ENCODE peak calls at places on chromosomes 5 and 9, in four cellular contexts. One of them, this sample, is unnamed.

GRCh38 chr5:102229685-102230084 is 66.4 kb downstream of the SLCO4C1 start:
- DNase-seq in MM.1S: no peak
- DNase-seq in IMR-90: no peak
- DNase-seq in GM23338: no peak
- DNase-seq in this sample: no peak

GRCh38 chr5:132266031-132266835 is 8.7 kb downstream of the PDLIM4 start:
- DNase-seq in IMR-90: no peak
- DNase-seq in MM.1S: no peak
- DNase-seq in GM23338: no peak
- DNase-seq in this sample: no peak

GRCh38 chr9:34252670-34253459 is 74.0 kb downstream of the UBAP1 start:
- DNase-seq in MM.1S: peak
- DNase-seq in GM23338: peak
- DNase-seq in IMR-90: peak
- DNase-seq in this sample: no peak

GRCh38 chr9:122133263-122133983 is 26.2 kb downstream of the NDUFA8 start:
- DNase-seq in IMR-90: no peak
- DNase-seq in GM23338: peak
- DNase-seq in MM.1S: no peak
- DNase-seq in this sample: no peak

GRCh38 chr9:17082343-17082742 is 52.5 kb upstream of the CNTLN start:
- DNase-seq in GM23338: peak
- DNase-seq in IMR-90: peak
- DNase-seq in MM.1S: no peak
- DNase-seq in this sample: no peak

GRCh38 chr5:168123853-168124528 is 167.5 kb upstream of the WWC1 start:
- DNase-seq in MM.1S: peak
- DNase-seq in IMR-90: no peak
- DNase-seq in GM23338: no peak
- DNase-seq in this sample: no peak

GRCh38 chr9:130860458-130861316 is 25.6 kb downstream of the ABL1 start:
- DNase-seq in IMR-90: peak
- DNase-seq in GM23338: peak
- DNase-seq in MM.1S: no peak
- DNase-seq in this sample: no peak

GRCh38 chr5:14178091-14178490 is 34.9 kb downstream of the TRIO start:
- DNase-seq in MM.1S: no peak
- DNase-seq in GM23338: no peak
- DNase-seq in IMR-90: no peak
- DNase-seq in this sample: no peak

GRCh38 chr9:84759300-84759750 is 89.8 kb downstream of the NTRK2 start:
- DNase-seq in MM.1S: peak
- DNase-seq in GM23338: no peak
- DNase-seq in IMR-90: no peak
- DNase-seq in this sample: peak

GRCh38 chr5:126871441-126871840 is 94.5 kb downstream of the LMNB1 start:
- DNase-seq in IMR-90: no peak
- DNase-seq in MM.1S: no peak
- DNase-seq in GM23338: no peak
- DNase-seq in this sample: no peak

GRCh38 chr5:153400931-153401330 is 89.5 kb upstream of the GRIA1 start:
- DNase-seq in IMR-90: no peak
- DNase-seq in MM.1S: no peak
- DNase-seq in GM23338: no peak
- DNase-seq in this sample: no peak

GRCh38 chr5:133889271-133889905 is 79.0 kb downstream of the C5orf15 start:
- DNase-seq in GM23338: no peak
- DNase-seq in IMR-90: no peak
- DNase-seq in MM.1S: no peak
- DNase-seq in this sample: no peak

GRCh38 chr9:106878943-106879916 is 16.3 kb downstream of the ZNF462 start:
- DNase-seq in GM23338: peak
- DNase-seq in MM.1S: no peak
- DNase-seq in IMR-90: peak
- DNase-seq in this sample: no peak

GRCh38 chr5:543755-544674 is 19.8 kb upstream of the SLC9A3 start:
- DNase-seq in GM23338: no peak
- DNase-seq in MM.1S: peak
- DNase-seq in IMR-90: no peak
- DNase-seq in this sample: no peak

GRCh38 chr5:179258922-179259730 is 86.1 kb downstream of the ADAMTS2 start:
- DNase-seq in GM23338: no peak
- DNase-seq in MM.1S: no peak
- DNase-seq in IMR-90: peak
- DNase-seq in this sample: no peak

GRCh38 chr9:120808931-120809330 is 15.7 kb upstream of the FBXW2 start:
- DNase-seq in MM.1S: no peak
- DNase-seq in IMR-90: no peak
- DNase-seq in GM23338: no peak
- DNase-seq in this sample: no peak

GRCh38 chr9:34633166-34633565 is 4.3 kb upstream of the ARID3C start:
- DNase-seq in GM23338: no peak
- DNase-seq in MM.1S: no peak
- DNase-seq in IMR-90: no peak
- DNase-seq in this sample: no peak

GRCh38 chr5:43075319-43076293 is 35.5 kb upstream of the ANXA2R start:
- DNase-seq in MM.1S: no peak
- DNase-seq in GM23338: no peak
- DNase-seq in IMR-90: no peak
- DNase-seq in this sample: no peak

GRCh38 chr9:86669442-86669841 is 277.9 kb downstream of the GAS1 start:
- DNase-seq in MM.1S: no peak
- DNase-seq in IMR-90: no peak
- DNase-seq in GM23338: no peak
- DNase-seq in this sample: no peak

GRCh38 chr9:35905912-35906679 is at the start of gene HRCT1:
- DNase-seq in IMR-90: peak
- DNase-seq in MM.1S: no peak
- DNase-seq in GM23338: no peak
- DNase-seq in this sample: peak

GRCh38 chr9:121622842-121623203 is 28.6 kb upstream of the DAB2IP start:
- DNase-seq in IMR-90: no peak
- DNase-seq in MM.1S: no peak
- DNase-seq in GM23338: no peak
- DNase-seq in this sample: no peak

GRCh38 chr5:167233507-167233906 is 1057.9 kb upstream of the WWC1 start:
- DNase-seq in IMR-90: peak
- DNase-seq in MM.1S: no peak
- DNase-seq in GM23338: no peak
- DNase-seq in this sample: no peak

GRCh38 chr5:156815988-156816599 is 34.0 kb upstream of the PPP1R2B start:
- DNase-seq in IMR-90: peak
- DNase-seq in GM23338: peak
- DNase-seq in MM.1S: peak
- DNase-seq in this sample: no peak

GRCh38 chr5:177128551-177128976 is 5.0 kb upstream of the NSD1 start:
- DNase-seq in GM23338: no peak
- DNase-seq in MM.1S: no peak
- DNase-seq in IMR-90: no peak
- DNase-seq in this sample: no peak

GRCh38 chr5:128234928-128235641 is 151.5 kb downstream of the SLC12A2 start:
- DNase-seq in IMR-90: no peak
- DNase-seq in MM.1S: no peak
- DNase-seq in GM23338: no peak
- DNase-seq in this sample: no peak

GRCh38 chr9:93320591-93321219 is 130.8 kb upstream of the FAM120A start:
- DNase-seq in MM.1S: no peak
- DNase-seq in GM23338: no peak
- DNase-seq in IMR-90: no peak
- DNase-seq in this sample: no peak

GRCh38 chr5:129930221-129930620 is 26.0 kb downstream of the CHSY3 start:
- DNase-seq in IMR-90: no peak
- DNase-seq in MM.1S: no peak
- DNase-seq in GM23338: no peak
- DNase-seq in this sample: no peak

GRCh38 chr9:5052858-5053257 is 67.8 kb downstream of the JAK2 start:
- DNase-seq in GM23338: no peak
- DNase-seq in MM.1S: no peak
- DNase-seq in IMR-90: peak
- DNase-seq in this sample: no peak

GRCh38 chr5:22560115-22560514 is 293.0 kb downstream of the CDH12 start:
- DNase-seq in MM.1S: no peak
- DNase-seq in IMR-90: peak
- DNase-seq in GM23338: no peak
- DNase-seq in this sample: no peak

GRCh38 chr5:168215646-168216045 is 75.8 kb upstream of the WWC1 start:
- DNase-seq in IMR-90: no peak
- DNase-seq in GM23338: peak
- DNase-seq in MM.1S: no peak
- DNase-seq in this sample: no peak

GRCh38 chr9:127178646-127179632 is 56.5 kb upstream of the ANGPTL2 start:
- DNase-seq in IMR-90: no peak
- DNase-seq in MM.1S: no peak
- DNase-seq in GM23338: peak
- DNase-seq in this sample: no peak

GRCh38 chr5:137621861-137622823 is 113.7 kb downstream of the KLHL3 start:
- DNase-seq in GM23338: no peak
- DNase-seq in IMR-90: peak
- DNase-seq in MM.1S: no peak
- DNase-seq in this sample: peak

GRCh38 chr5:1137567-1138444 is 25.9 kb upstream of the SLC12A7 start:
- DNase-seq in GM23338: no peak
- DNase-seq in IMR-90: no peak
- DNase-seq in MM.1S: no peak
- DNase-seq in this sample: no peak

GRCh38 chr5:16889972-16890519 is 46.0 kb downstream of the MYO10 start:
- DNase-seq in MM.1S: no peak
- DNase-seq in IMR-90: peak
- DNase-seq in GM23338: no peak
- DNase-seq in this sample: no peak
- H3K4me2 ChIP-seq in MM.1S: no peak
- H3K4me2 ChIP-seq in IMR-90: peak
- H3K4me2 ChIP-seq in GM23338: peak
- H3K4me2 ChIP-seq in this sample: peak

GRCh38 chr9:6216002-6216401 is 395 bp downstream of the IL33 start:
- DNase-seq in IMR-90: no peak
- DNase-seq in GM23338: no peak
- DNase-seq in MM.1S: no peak
- DNase-seq in this sample: no peak
- H3K4me3 ChIP-seq in IMR-90: no peak
- H3K4me3 ChIP-seq in GM23338: no peak
- H3K4me3 ChIP-seq in MM.1S: no peak
- H3K4me3 ChIP-seq in this sample: no peak

GRCh38 chr5:90689064-90689463 is 130.5 kb downstream of the ADGRV1 start:
- DNase-seq in GM23338: peak
- DNase-seq in MM.1S: no peak
- DNase-seq in IMR-90: no peak
- DNase-seq in this sample: no peak
- TF ChIP-seq CTCF in GM23338: peak
- TF ChIP-seq CTCF in MM.1S: no peak
- TF ChIP-seq CTCF in IMR-90: no peak
- TF ChIP-seq CTCF in this sample: no peak

GRCh38 chr5:34053133-34053532 is 10.1 kb upstream of the C1QTNF3 start:
- DNase-seq in IMR-90: peak
- DNase-seq in GM23338: no peak
- DNase-seq in MM.1S: no peak
- DNase-seq in this sample: peak

GRCh38 chr5:34054330-34054729 is 11.3 kb upstream of the C1QTNF3 start:
- DNase-seq in IMR-90: no peak
- DNase-seq in MM.1S: no peak
- DNase-seq in GM23338: no peak
- DNase-seq in this sample: no peak

GRCh38 chr5:34051374-34051980 is 8.5 kb upstream of the C1QTNF3 start:
- DNase-seq in GM23338: no peak
- DNase-seq in IMR-90: no peak
- DNase-seq in MM.1S: no peak
- DNase-seq in this sample: no peak

GRCh38 chr5:34055671-34056070 is 12.7 kb upstream of the C1QTNF3 start:
- DNase-seq in MM.1S: no peak
- DNase-seq in GM23338: no peak
- DNase-seq in IMR-90: no peak
- DNase-seq in this sample: no peak

GRCh38 chr5:34053571-34054271 is 10.7 kb upstream of the C1QTNF3 start:
- DNase-seq in MM.1S: no peak
- DNase-seq in GM23338: no peak
- DNase-seq in IMR-90: no peak
- DNase-seq in this sample: no peak
- H3K4me2 ChIP-seq in MM.1S: no peak
- H3K4me2 ChIP-seq in GM23338: no peak
- H3K4me2 ChIP-seq in IMR-90: no peak
- H3K4me2 ChIP-seq in this sample: peak

GRCh38 chr5:181282874-181283273 is 21.9 kb upstream of the TRIM52 start:
- DNase-seq in IMR-90: no peak
- DNase-seq in GM23338: no peak
- DNase-seq in MM.1S: no peak
- DNase-seq in this sample: no peak

GRCh38 chr5:181281984-181282316 is 21.0 kb upstream of the TRIM52 start:
- DNase-seq in GM23338: no peak
- DNase-seq in IMR-90: no peak
- DNase-seq in MM.1S: no peak
- DNase-seq in this sample: no peak

GRCh38 chr5:181283347-181283746 is 22.4 kb upstream of the TRIM52 start:
- DNase-seq in GM23338: no peak
- DNase-seq in IMR-90: no peak
- DNase-seq in MM.1S: no peak
- DNase-seq in this sample: no peak

GRCh38 chr5:181281077-181281983 is 20.4 kb upstream of the TRIM52 start:
- DNase-seq in IMR-90: no peak
- DNase-seq in MM.1S: no peak
- DNase-seq in GM23338: peak
- DNase-seq in this sample: no peak

DNA sequence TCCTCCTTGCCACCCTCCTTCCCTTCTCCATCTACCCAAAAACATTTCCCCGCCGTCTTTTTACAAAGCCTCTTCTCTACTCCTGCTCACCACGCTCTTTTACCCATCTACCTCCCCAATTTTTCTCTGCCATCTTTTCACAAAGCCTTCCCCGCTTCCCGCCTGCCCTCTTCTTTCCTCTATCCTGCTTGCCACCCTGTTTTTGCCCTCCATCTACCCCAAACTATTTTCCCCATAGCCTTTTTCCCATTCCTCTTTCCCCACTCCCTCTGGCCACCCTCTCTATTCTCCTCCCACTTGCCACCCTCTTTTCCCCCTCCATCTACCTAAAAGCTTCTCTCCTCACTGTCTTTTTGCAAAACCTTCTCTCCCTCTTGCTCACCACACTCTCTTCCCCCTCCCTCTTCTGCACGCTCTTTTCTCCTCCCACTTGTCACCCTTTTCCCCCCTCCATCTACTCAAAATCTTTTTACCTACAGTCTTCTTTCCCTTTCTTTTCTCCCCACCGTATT is 19.4 kb upstream of the TRIM52 start:
- DNase-seq in MM.1S: no peak
- DNase-seq in IMR-90: no peak
- DNase-seq in GM23338: peak
- DNase-seq in this sample: no peak
- H3K4me3 ChIP-seq in MM.1S: no peak
- H3K4me3 ChIP-seq in IMR-90: no peak
- H3K4me3 ChIP-seq in GM23338: peak
- H3K4me3 ChIP-seq in this sample: no peak

This sample was measured in keratinocyte.